ENCODE peak calls at places on chromosomes 11 and 22, in five cellular contexts. One of them, this sample, is unnamed.

GRCh38 chr22:27474711-27475547 is 326.6 kb downstream of the MN1 start:
- DNase-seq in body of pancreas: no peak
- DNase-seq in upper lobe of right lung: no peak
- DNase-seq in sigmoid colon: peak
- DNase-seq in OCI-LY7: no peak
- DNase-seq in this sample: peak

GRCh38 chr11:44191322-44192014 is 96.0 kb downstream of the EXT2 start:
- DNase-seq in body of pancreas: no peak
- DNase-seq in upper lobe of right lung: no peak
- DNase-seq in sigmoid colon: no peak
- DNase-seq in OCI-LY7: no peak
- DNase-seq in this sample: no peak

GRCh38 chr22:27358096-27358870 is 443.3 kb downstream of the MN1 start:
- DNase-seq in body of pancreas: no peak
- DNase-seq in upper lobe of right lung: no peak
- DNase-seq in sigmoid colon: no peak
- DNase-seq in OCI-LY7: no peak
- DNase-seq in this sample: no peak

GRCh38 chr11:120128392-120129172 is 9.3 kb downstream of the TRIM29 start:
- DNase-seq in body of pancreas: no peak
- DNase-seq in upper lobe of right lung: peak
- DNase-seq in sigmoid colon: peak
- DNase-seq in OCI-LY7: no peak
- DNase-seq in this sample: peak

GRCh38 chr11:57476223-57476882 is 16.0 kb downstream of the RTN4RL2 start:
- DNase-seq in body of pancreas: peak
- DNase-seq in upper lobe of right lung: peak
- DNase-seq in sigmoid colon: no peak
- DNase-seq in OCI-LY7: no peak
- DNase-seq in this sample: peak

GRCh38 chr11:2511421-2512369 is 66.9 kb downstream of the KCNQ1 start:
- DNase-seq in body of pancreas: peak
- DNase-seq in upper lobe of right lung: peak
- DNase-seq in sigmoid colon: peak
- DNase-seq in OCI-LY7: no peak
- DNase-seq in this sample: peak

GRCh38 chr22:47452184-47452583 is 689.7 kb downstream of the TBC1D22A start:
- DNase-seq in body of pancreas: no peak
- DNase-seq in upper lobe of right lung: no peak
- DNase-seq in sigmoid colon: no peak
- DNase-seq in OCI-LY7: peak
- DNase-seq in this sample: no peak

GRCh38 chr11:89163686-89164085 is 14.0 kb upstream of the TYR start:
- DNase-seq in body of pancreas: no peak
- DNase-seq in upper lobe of right lung: no peak
- DNase-seq in sigmoid colon: no peak
- DNase-seq in OCI-LY7: no peak
- DNase-seq in this sample: no peak

GRCh38 chr22:41725510-41726110 is 26.3 kb downstream of the MEI1 start:
- DNase-seq in body of pancreas: no peak
- DNase-seq in upper lobe of right lung: no peak
- DNase-seq in sigmoid colon: no peak
- DNase-seq in OCI-LY7: no peak
- DNase-seq in this sample: no peak

GRCh38 chr11:125141686-125142535 is 22.6 kb upstream of the PKNOX2 start:
- DNase-seq in body of pancreas: peak
- DNase-seq in upper lobe of right lung: peak
- DNase-seq in sigmoid colon: no peak
- DNase-seq in OCI-LY7: peak
- DNase-seq in this sample: no peak

GRCh38 chr11:101835465-101836063 is 79.2 kb upstream of the CEP126 start:
- DNase-seq in body of pancreas: no peak
- DNase-seq in upper lobe of right lung: no peak
- DNase-seq in sigmoid colon: no peak
- DNase-seq in OCI-LY7: no peak
- DNase-seq in this sample: no peak

GRCh38 chr11:33412231-33412630 is 155.1 kb downstream of the HIPK3 start:
- DNase-seq in body of pancreas: no peak
- DNase-seq in upper lobe of right lung: no peak
- DNase-seq in sigmoid colon: no peak
- DNase-seq in OCI-LY7: no peak
- DNase-seq in this sample: no peak

DNA sequence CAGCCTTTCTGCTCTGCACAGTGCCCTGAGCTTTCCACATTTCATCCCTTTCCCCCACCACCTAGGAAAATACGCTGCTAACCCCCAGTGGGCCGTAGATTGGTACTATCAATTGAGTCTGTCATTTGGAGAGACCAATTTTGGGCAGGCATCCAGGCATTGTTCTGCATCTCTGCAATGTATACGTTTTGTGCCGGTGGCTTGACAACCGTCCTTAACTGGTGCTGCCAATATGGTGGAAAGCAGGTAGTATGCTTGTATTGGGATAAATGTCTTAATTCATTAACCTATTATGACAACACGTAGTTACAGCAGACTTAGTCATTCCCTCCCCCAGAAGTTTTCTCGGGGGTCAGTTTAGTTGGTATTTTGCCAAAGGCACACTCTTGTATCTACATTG is 1.3 kb downstream of the ELMOD1 start:
- DNase-seq in body of pancreas: peak
- DNase-seq in upper lobe of right lung: no peak
- DNase-seq in sigmoid colon: no peak
- DNase-seq in OCI-LY7: no peak
- DNase-seq in this sample: no peak
- H3K4me3 ChIP-seq in body of pancreas: no peak
- H3K4me3 ChIP-seq in upper lobe of right lung: peak
- H3K4me3 ChIP-seq in sigmoid colon: no peak
- H3K4me3 ChIP-seq in OCI-LY7: no peak
- H3K4me3 ChIP-seq in this sample: no peak

DNA sequence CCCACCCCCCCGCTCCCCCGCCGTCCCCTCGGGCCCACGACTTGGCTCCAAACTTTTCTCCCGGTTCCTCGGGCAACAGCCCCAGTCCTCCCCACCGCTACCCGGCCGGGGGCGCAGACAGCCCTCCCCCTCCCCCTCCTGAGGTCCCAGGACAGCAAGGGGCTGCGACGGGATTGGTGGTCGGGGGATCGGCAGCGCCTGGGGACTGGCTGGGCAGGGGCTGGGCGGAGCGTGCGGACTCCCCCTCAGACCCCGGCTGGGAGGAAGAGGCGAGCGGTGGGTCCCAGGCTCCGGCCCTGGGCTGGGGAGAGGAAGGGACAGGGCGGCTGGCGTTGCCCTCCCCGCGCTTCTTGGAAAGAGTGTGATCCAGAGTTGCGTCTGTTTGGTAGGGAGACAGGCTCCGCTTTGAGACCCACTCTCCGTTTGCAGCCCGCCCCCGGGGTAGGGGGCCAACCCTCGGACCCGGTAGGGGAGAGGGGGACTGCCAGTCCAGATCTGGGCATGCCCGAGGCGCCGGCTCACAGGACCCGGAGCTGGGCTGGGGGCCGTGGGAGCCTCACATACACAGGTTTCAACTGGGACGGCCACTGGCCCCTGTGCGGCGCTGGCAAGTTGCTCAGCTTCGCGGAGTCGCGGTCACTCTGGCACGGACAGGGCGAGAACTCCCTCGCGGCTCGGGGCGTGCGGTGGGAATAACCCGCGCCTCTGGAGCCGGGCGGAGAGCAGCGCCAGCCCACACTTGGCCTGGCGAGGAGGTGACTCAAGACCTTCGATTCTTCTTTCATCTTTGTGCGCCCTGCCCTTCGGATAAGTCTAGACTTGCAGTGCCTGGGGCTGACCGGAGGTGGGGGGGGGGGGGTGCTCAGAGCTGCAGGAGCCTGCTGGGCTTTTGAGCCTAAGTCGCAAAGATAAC is 1.0 kb downstream of the TSKU start:
- DNase-seq in body of pancreas: peak
- DNase-seq in upper lobe of right lung: peak
- DNase-seq in sigmoid colon: peak
- DNase-seq in OCI-LY7: no peak
- DNase-seq in this sample: peak
- TF ChIP-seq CTCF in body of pancreas: no peak
- TF ChIP-seq CTCF in upper lobe of right lung: no peak
- TF ChIP-seq CTCF in sigmoid colon: no peak
- TF ChIP-seq CTCF in OCI-LY7: no peak
- TF ChIP-seq CTCF in this sample: no peak

DNA sequence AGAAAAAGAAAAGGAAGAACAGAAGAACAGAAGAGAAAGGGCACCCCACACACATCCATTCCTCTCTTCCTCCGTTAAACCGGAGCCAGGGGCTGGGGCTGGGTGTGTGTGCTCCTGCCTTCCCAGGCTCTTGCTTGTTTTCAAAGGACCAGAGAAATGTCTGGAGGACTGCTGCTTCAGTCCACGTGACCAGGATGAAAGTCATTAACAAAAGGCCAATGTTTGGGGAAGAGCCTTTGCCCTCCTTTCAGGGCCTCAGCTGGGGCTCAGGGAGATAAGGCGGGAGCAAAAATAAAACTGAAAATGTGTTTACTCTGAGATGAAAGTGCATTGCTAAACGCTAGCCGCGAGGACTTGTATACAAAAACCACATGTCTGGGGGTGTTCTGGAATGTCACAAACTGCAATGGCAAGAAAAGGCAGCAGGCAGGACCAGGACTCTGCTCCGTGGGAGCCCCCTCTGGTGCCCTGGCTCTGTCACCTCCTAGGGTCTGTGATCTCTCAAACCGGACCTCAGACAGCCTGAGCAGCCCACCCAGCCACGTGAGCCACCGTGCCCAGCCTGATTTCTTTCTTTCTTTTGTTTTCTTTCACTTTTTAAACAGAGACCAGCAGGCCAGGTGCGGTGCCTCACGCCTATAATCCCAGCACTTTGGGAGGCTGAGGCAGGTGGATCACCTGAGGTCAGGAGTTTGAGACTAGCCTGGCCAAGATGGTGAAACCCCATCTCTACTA is 31.6 kb upstream of the MYH9 start:
- DNase-seq in body of pancreas: peak
- DNase-seq in upper lobe of right lung: no peak
- DNase-seq in sigmoid colon: peak
- DNase-seq in OCI-LY7: no peak
- DNase-seq in this sample: peak
- H3K27ac ChIP-seq in body of pancreas: peak
- H3K27ac ChIP-seq in upper lobe of right lung: peak
- H3K27ac ChIP-seq in sigmoid colon: peak
- H3K27ac ChIP-seq in OCI-LY7: no peak
- H3K27ac ChIP-seq in this sample: peak

GRCh38 chr11:118202599-118203422 is 22.0 kb downstream of the JAML start:
- DNase-seq in body of pancreas: peak
- DNase-seq in upper lobe of right lung: no peak
- DNase-seq in sigmoid colon: no peak
- DNase-seq in OCI-LY7: no peak
- DNase-seq in this sample: no peak
- H3K4me3 ChIP-seq in body of pancreas: no peak
- H3K4me3 ChIP-seq in upper lobe of right lung: no peak
- H3K4me3 ChIP-seq in sigmoid colon: no peak
- H3K4me3 ChIP-seq in OCI-LY7: no peak
- H3K4me3 ChIP-seq in this sample: no peak